ENCODE peak calls at places on chromosomes 3 and 15, in nine cellular contexts. A is GM06990, H is spleen, Q is progenitor cell of endocrine pancreas, J is upper lobe of right lung, O is left lung, Z is mucosa of descending colon, V is BJ, W is endothelial cell. C is an unnamed sample.

GRCh38 chr3:39096775-39097174 is 10.7 kb downstream of the GORASP1 start:
- DNase-seq in V (no peak), W (no peak), Z (no peak), H (no peak), A (no peak), J (no peak), Q (no peak), O (no peak), C (no peak)

GRCh38 chr15:81400640-81401236 is 26.7 kb upstream of the TMC3 start:
- DNase-seq in J (no peak), H (no peak), A (no peak), W (peak; percentile 22), Q (no peak), V (no peak), O (no peak), Z (no peak), C (no peak)

GRCh38 chr15:69452702-69453513 is at the start of gene RPLP1:
- DNase-seq in W (peak; percentile 94), J (peak; percentile 98), O (peak; percentile 97), H (peak; percentile 99), Q (peak; percentile 90), A (peak; percentile 96), Z (peak; percentile 98), V (peak; percentile 61), C (peak; percentile 96)

GRCh38 chr3:193637831-193638230 is 44.8 kb downstream of the OPA1 start:
- DNase-seq in J (no peak), Q (no peak), Z (no peak), H (no peak), O (no peak), A (no peak), W (no peak), V (no peak), C (no peak)

GRCh38 chr3:127788436-127788835 is 33.9 kb downstream of the MGLL start:
- DNase-seq in H (peak; percentile 41), Z (no peak), V (no peak), A (no peak), O (no peak), W (no peak), J (peak; percentile 35), Q (no peak), C (no peak)

GRCh38 chr3:119329551-119329950 is 35.4 kb downstream of the ARHGAP31 start:
- DNase-seq in V (no peak), J (no peak), Q (no peak), W (no peak), H (no peak), O (no peak), Z (no peak), A (no peak), C (no peak)

GRCh38 chr15:89129123-89129815 is 41.0 kb downstream of the ABHD2 start:
- DNase-seq in H (peak; percentile 88), W (peak; percentile 51), O (no peak), Q (no peak), J (peak; percentile 73), Z (no peak), V (no peak), A (no peak), C (peak; percentile 43)

GRCh38 chr3:3110299-3110630 is at the start of gene IL5RA:
- DNase-seq in Z (no peak), A (no peak), V (no peak), H (no peak), W (no peak), J (no peak), Q (no peak), O (no peak), C (no peak)

GRCh38 chr3:108124337-108125150 is 33.7 kb upstream of the CD47 start:
- DNase-seq in J (no peak), W (no peak), V (no peak), Z (no peak), A (peak; percentile 90), Q (no peak), O (no peak), H (no peak), C (peak; percentile 32)

GRCh38 chr15:48965972-48966371 is 2.3 kb upstream of the SHC4 start:
- DNase-seq in Q (no peak), J (no peak), O (no peak), Z (no peak), V (no peak), A (no peak), W (no peak), H (no peak), C (no peak)

GRCh38 chr3:195886181-195887141 is 21.9 kb downstream of the TNK2 start:
- DNase-seq in V (no peak), J (no peak), O (no peak), H (no peak), Q (no peak), A (no peak), Z (peak; percentile 47), W (peak; percentile 66), C (no peak)

DNA sequence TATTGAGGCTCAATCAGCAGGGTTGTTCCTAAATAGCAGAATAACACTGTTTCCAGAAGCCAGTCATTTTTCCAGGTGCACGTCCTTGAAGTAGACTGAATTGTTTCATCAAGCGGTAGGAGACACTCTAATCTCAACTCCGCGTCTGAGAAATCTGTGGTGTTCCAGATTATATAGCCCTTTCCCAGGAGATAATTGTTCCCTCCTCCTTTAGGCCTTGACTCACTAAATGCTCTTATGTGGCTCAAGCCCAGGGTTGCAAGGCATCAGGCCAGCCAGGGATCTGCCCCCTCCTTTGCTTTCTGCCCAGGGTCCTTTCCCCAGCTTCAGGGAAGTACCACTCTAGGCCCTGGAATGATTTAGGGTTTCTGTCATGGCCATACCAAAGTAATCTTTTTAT is 5.7 kb upstream of the HLTF start:
- DNase-seq in W (no peak), Z (no peak), H (no peak), Q (no peak), V (no peak), J (no peak), A (no peak), O (no peak), C (no peak)
- TF ChIP-seq CTCF in W (no peak), Z (no peak), H (no peak), Q (no peak), V (no peak), J (no peak), A (no peak), O (no peak), C (no peak)

DNA sequence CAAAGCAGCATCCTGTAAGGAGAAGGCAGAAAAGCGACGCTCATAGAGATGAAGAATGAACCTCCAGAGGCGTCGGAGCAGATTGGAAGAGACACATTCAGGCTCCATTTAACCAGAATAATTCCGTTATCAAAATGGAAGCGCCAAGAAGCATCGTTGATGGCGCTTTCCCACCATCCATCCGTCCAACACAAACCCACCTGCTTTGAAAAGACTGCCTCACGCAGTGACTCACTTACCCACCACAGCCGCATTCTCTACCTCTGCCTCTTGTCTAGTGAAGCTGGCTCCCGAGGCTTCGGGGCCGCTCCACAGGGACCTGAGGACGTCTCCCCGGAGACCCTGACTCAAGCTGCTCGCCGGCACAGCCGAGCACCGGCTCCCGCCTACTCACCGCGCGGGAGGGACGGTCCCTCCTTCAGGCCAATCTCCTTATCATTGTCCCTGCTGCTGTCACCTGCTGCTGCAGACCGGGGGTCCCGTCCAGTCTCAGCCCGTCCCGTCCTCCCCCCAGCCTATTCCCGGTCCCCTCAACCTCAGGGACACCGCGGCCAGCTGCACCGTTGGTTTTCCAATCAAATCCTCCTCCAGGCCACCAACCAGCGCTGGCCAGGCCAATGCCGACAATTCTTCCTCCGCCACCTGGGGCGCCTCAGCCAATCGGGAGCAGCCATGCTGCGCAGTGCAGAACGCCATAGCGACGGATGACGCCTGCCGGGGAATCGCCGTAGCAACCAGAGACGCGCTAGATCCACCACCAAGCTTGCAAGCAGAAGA is at the start of gene NEK10:
- DNase-seq in V (peak; percentile 41), Q (peak; percentile 86), W (peak; percentile 95), Z (peak; percentile 94), O (peak; percentile 92), H (peak; percentile 96), J (peak; percentile 95), A (peak; percentile 86), C (peak; percentile 89)
- TF ChIP-seq CTCF in V (peak; percentile 5), Q (peak; percentile 14), W (no peak), Z (no peak), O (no peak), H (no peak), J (no peak), A (no peak), C (no peak)

DNA sequence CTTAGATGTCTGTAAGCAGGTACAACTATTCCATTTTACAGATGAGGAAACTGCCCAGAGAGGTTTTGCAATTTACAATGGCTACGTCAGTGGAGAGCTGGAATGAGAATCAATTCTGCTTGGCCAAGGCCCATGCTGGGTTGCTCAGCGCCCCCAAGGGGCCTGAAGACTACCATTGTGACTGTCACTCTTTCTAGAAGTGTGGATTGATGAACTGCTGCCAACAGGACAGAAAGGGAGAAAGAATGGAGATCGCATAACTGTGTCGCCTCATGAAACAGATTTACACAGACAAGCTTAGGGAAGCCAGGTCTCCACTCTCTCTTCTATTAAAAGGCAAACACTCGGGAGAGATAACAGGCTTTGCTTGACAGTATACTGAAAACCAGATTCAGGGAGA is 160.0 kb downstream of the STT3B start:
- DNase-seq in H (no peak), V (no peak), Q (no peak), A (no peak), W (no peak), Z (no peak), J (no peak), O (no peak), C (no peak)
- TF ChIP-seq CTCF in H (no peak), V (no peak), Q (no peak), A (peak; percentile 45), W (no peak), Z (no peak), J (no peak), O (no peak), C (no peak)

GRCh38 chr3:123696796-123697195 is 111.9 kb upstream of the HACD2 start:
- DNase-seq in W (no peak), J (no peak), O (no peak), Q (no peak), V (no peak), A (no peak), Z (no peak), H (no peak), C (no peak)
- TF ChIP-seq CTCF in W (no peak), J (no peak), O (no peak), Q (no peak), V (no peak), A (no peak), Z (no peak), H (no peak), C (no peak)

DNA sequence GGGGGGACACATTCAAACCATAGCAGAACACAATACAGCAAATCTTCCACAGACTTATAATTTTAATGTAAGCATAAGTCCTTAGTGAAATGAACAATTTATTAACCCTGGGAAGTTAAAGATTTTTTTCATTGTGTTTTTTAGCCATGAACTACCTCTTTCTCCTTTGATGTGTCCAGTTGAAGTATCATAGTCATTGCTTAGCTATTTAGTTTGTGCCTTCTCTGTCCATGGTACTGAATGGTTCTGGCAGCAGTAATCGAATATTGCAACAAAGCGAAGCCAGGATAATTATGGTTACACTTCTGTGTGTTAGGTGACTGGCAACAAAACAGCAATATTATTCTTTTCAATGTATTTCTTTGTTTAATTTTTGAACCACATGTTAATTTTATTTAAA is 403.0 kb upstream of the ONECUT1 start:
- DNase-seq in O (no peak), W (peak; percentile 16), J (no peak), H (no peak), Q (no peak), Z (no peak), A (no peak), V (no peak), C (no peak)
- TF ChIP-seq CTCF in O (no peak), W (no peak), J (no peak), H (no peak), Q (no peak), Z (no peak), A (no peak), V (no peak), C (no peak)

C was measured in natural killer cell.